ENCODE peak calls at places on chromosomes 1 and 21, in eight cellular contexts. Q is CD8-positive, alpha-beta T cell; N is mesothelial cell of epicardium; F is OCI-LY7; G is cardiac muscle cell; A is HFF-Myc; B is fibroblast of pulmonary artery; O is sigmoid colon. U is an unnamed sample.

GRCh38 chr1:89516055-89516454 is 8.6 kb upstream of the LRRC8B start:
- DNase-seq in Q (no peak), N (no peak), F (no peak), G (no peak), A (peak), B (peak), O (no peak), U (no peak)

GRCh38 chr1:227567256-227567655 is 3.9 kb downstream of the ZNF678 start:
- DNase-seq in Q (no peak), N (no peak), F (no peak), G (no peak), A (no peak), B (no peak), O (no peak), U (no peak)

GRCh38 chr1:31944205-31945089 is 6.3 kb upstream of the PTP4A2 start:
- DNase-seq in Q (peak), N (peak), F (peak), G (peak), A (peak), B (peak), O (peak), U (peak)

GRCh38 chr1:1124786-1125642 is 9.1 kb upstream of the C1orf159 start:
- DNase-seq in Q (no peak), N (no peak), F (no peak), G (no peak), A (no peak), B (no peak), O (no peak), U (no peak)

GRCh38 chr21:45592208-45592619 is 50.0 kb upstream of the SLC19A1 start:
- DNase-seq in Q (peak), N (no peak), F (peak), G (no peak), A (no peak), B (no peak), O (peak), U (no peak)

GRCh38 chr1:31152181-31152768 is 86.8 kb upstream of the PUM1 start:
- DNase-seq in Q (no peak), N (no peak), F (peak), G (no peak), A (peak), B (peak), O (no peak), U (no peak)

GRCh38 chr1:10631121-10631810 is 156.5 kb downstream of the PEX14 start:
- DNase-seq in Q (no peak), N (no peak), F (no peak), G (no peak), A (no peak), B (no peak), O (peak), U (no peak)

GRCh38 chr1:70072239-70072751 is 133.1 kb downstream of the LRRC40 start:
- DNase-seq in Q (no peak), N (no peak), F (no peak), G (no peak), A (no peak), B (peak), O (no peak), U (no peak)

GRCh38 chr1:183472488-183473285 is at the start of gene SMG7:
- DNase-seq in Q (peak), N (peak), F (peak), G (peak), A (no peak), B (peak), O (no peak), U (no peak)

GRCh38 chr1:183471748-183472487 is 381 bp upstream of the SMG7 start:
- DNase-seq in Q (peak), N (peak), F (peak), G (peak), A (peak), B (peak), O (peak), U (peak)

GRCh38 chr1:183473286-183473536 is 912 bp downstream of the SMG7 start:
- DNase-seq in Q (no peak), N (no peak), F (no peak), G (no peak), A (no peak), B (no peak), O (no peak), U (no peak)

GRCh38 chr1:183477986-183478781 is 5.9 kb downstream of the SMG7 start:
- DNase-seq in Q (no peak), N (no peak), F (peak), G (no peak), A (no peak), B (no peak), O (no peak), U (no peak)

DNA sequence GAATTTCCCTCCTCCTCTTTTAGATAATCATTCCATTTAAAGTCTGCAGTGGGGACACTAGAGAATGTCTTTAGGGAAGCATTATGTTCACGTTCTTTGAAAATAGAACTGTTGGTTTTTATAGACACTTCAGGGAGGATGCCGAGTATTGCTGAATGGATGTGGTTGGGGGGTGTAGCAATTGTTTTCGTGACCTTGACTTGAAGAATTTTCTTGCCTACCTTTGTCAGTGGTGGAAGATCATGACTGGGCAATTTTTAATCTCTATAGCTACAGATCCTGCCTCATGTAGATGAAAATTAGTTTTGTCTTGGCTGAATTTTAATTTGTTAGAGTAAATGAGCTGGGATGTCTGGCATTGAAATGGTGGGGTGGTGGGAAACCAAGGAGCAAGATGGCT is 3.8 kb downstream of the SMG7 start:
- DNase-seq in Q (no peak), N (no peak), F (no peak), G (no peak), A (no peak), B (no peak), O (no peak), U (no peak)
- TF ChIP-seq CTCF in Q (no peak), N (no peak), F (no peak), G (no peak), A (no peak), B (no peak), O (no peak), U (no peak)

GRCh38 chr1:203628185-203628996 is 1.8 kb downstream of the ATP2B4 start:
- DNase-seq in Q (no peak), N (no peak), F (no peak), G (peak), A (no peak), B (peak), O (peak), U (peak)
- TF ChIP-seq CTCF in Q (no peak), N (no peak), F (peak), G (peak), A (peak), B (peak), O (peak), U (peak)

GRCh38 chr1:23081376-23081775 is 62.1 kb downstream of the KDM1A start:
- DNase-seq in Q (no peak), N (no peak), F (peak), G (peak), A (no peak), B (no peak), O (no peak), U (no peak)
- TF ChIP-seq CTCF in Q (no peak), N (no peak), F (peak), G (peak), A (no peak), B (peak), O (no peak), U (peak)

GRCh38 chr1:58816747-58817221 is 32.9 kb upstream of the JUN start:
- DNase-seq in Q (no peak), N (no peak), F (no peak), G (no peak), A (no peak), B (peak), O (no peak), U (no peak)

GRCh38 chr1:58815680-58816071 is 31.8 kb upstream of the JUN start:
- DNase-seq in Q (no peak), N (no peak), F (peak), G (no peak), A (no peak), B (peak), O (no peak), U (no peak)

GRCh38 chr1:58815069-58815679 is 31.3 kb upstream of the JUN start:
- DNase-seq in Q (peak), N (peak), F (peak), G (no peak), A (peak), B (peak), O (peak), U (peak)

GRCh38 chr1:58814251-58815068 is 30.6 kb upstream of the JUN start:
- DNase-seq in Q (no peak), N (peak), F (no peak), G (no peak), A (no peak), B (peak), O (peak), U (no peak)

GRCh38 chr1:58816072-58816746 is 32.4 kb upstream of the JUN start:
- DNase-seq in Q (peak), N (peak), F (peak), G (peak), A (peak), B (peak), O (peak), U (peak)
- TF ChIP-seq CTCF in Q (no peak), N (no peak), F (peak), G (no peak), A (no peak), B (no peak), O (no peak), U (peak)

GRCh38 chr1:81254560-81254959 is 546.2 kb upstream of the ADGRL2 start:
- DNase-seq in Q (no peak), N (no peak), F (no peak), G (no peak), A (no peak), B (peak), O (no peak), U (no peak)
- TF ChIP-seq CTCF in Q (no peak), N (peak), F (no peak), G (peak), A (peak), B (peak), O (no peak), U (peak)